ENCODE peak calls at places on chromosomes 16 and 17, in seven cellular contexts. D is HEK293T, X is stromal cell of bone marrow, T is heart right ventricle, L is AG04450, E is suprapubic skin, S is heart left ventricle. K is an unnamed sample.

GRCh38 chr17:31787857-31788570 is 71.0 kb downstream of the COPRS start:
- DNase-seq in D (no peak), X (peak), T (no peak), L (peak), E (peak), S (no peak), K (no peak)

GRCh38 chr16:51155199-51155607 is 4.1 kb upstream of the SALL1 start:
- DNase-seq in D (no peak), X (no peak), T (no peak), L (no peak), E (no peak), S (no peak), K (no peak)

GRCh38 chr17:39737761-39738567 is at the start of gene GRB7:
- DNase-seq in D (no peak), X (no peak), T (no peak), L (no peak), E (no peak), S (no peak), K (no peak)

GRCh38 chr16:70646260-70647241 is at the start of gene IL34:
- DNase-seq in D (peak), X (no peak), T (no peak), L (no peak), E (no peak), S (peak), K (peak)

GRCh38 chr17:18356624-18357023 is 6.7 kb downstream of the SHMT1 start:
- DNase-seq in D (no peak), X (peak), T (peak), L (peak), E (peak), S (peak), K (no peak)

GRCh38 chr17:79911430-79912399 is 72.5 kb upstream of the CBX4 start:
- DNase-seq in D (no peak), X (no peak), T (no peak), L (no peak), E (no peak), S (no peak), K (no peak)

GRCh38 chr17:38867179-38867994 is 2.5 kb upstream of the LASP1 start:
- DNase-seq in D (no peak), X (no peak), T (peak), L (no peak), E (no peak), S (no peak), K (peak)

GRCh38 chr17:5705081-5705875 is 121.0 kb upstream of the NLRP1 start:
- DNase-seq in D (peak), X (no peak), T (no peak), L (no peak), E (no peak), S (no peak), K (peak)

GRCh38 chr16:30395155-30395991 is at the start of gene ZNF48:
- DNase-seq in D (peak), X (peak), T (peak), L (peak), E (peak), S (peak), K (peak)

GRCh38 chr17:43125133-43125966 is at the start of gene BRCA1:
- DNase-seq in D (peak), X (peak), T (peak), L (peak), E (peak), S (peak), K (peak)

GRCh38 chr17:43151880-43152456 is 19.0 kb upstream of the NBR1 start:
- DNase-seq in D (no peak), X (no peak), T (no peak), L (no peak), E (no peak), S (no peak), K (no peak)

GRCh38 chr16:2008009-2008526 is 1.6 kb downstream of the ZNF598 start:
- DNase-seq in D (no peak), X (no peak), T (no peak), L (no peak), E (peak), S (no peak), K (no peak)

GRCh38 chr17:70563301-70563820 is 394.0 kb downstream of the KCNJ2 start:
- DNase-seq in D (no peak), X (peak), T (peak), L (no peak), E (no peak), S (peak), K (no peak)

GRCh38 chr16:82938108-82938507 is 311.3 kb downstream of the CDH13 start:
- DNase-seq in D (no peak), X (no peak), T (no peak), L (no peak), E (no peak), S (no peak), K (no peak)

GRCh38 chr17:56834380-56835258 is 668 bp downstream of the DGKE start:
- DNase-seq in D (peak), X (no peak), T (peak), L (no peak), E (peak), S (peak), K (peak)

GRCh38 chr17:79866791-79867190 is 27.6 kb upstream of the CBX4 start:
- DNase-seq in D (no peak), X (no peak), T (no peak), L (no peak), E (no peak), S (no peak), K (no peak)

GRCh38 chr17:16267174-16267573 is 50.2 kb downstream of the PIGL start:
- DNase-seq in D (no peak), X (no peak), T (no peak), L (no peak), E (no peak), S (no peak), K (no peak)

GRCh38 chr17:68197091-68197996 is 50.5 kb upstream of the AMZ2 start:
- DNase-seq in D (no peak), X (no peak), T (no peak), L (no peak), E (peak), S (no peak), K (peak)

GRCh38 chr16:56980203-56980535 is 9.2 kb upstream of the NLRC5 start:
- DNase-seq in D (no peak), X (no peak), T (no peak), L (no peak), E (no peak), S (no peak), K (no peak)

K was measured in retina.